ENCODE peak calls at places on chromosomes 2 and 18, in ten cellular contexts. V is caudate nucleus; M is HT1080; Q is LoVo; S is RKO; Z is endothelial cell of umbilical vein; F is GM23338; X is stimulated activated CD4-positive, alpha-beta T cell treated with anti-CD3 and anti-CD28 coated beads, Interleukin-1b, Interleukin-23, amount 100 ng/mL, for 1 hour; Y is cardiac fibroblast; L is GM12864. G is an unnamed sample.

GRCh38 chr2:232584238-232584637 is 33.7 kb downstream of the EIF4E2 start:
- DNase-seq in Q (no peak), X (no peak), Y (no peak), L (no peak), Z (no peak), V (no peak), S (no peak), M (no peak), F (no peak), G (no peak)

GRCh38 chr2:106143495-106144215 is 50.4 kb downstream of the UXS1 start:
- DNase-seq in Z (peak), S (no peak), Y (no peak), X (no peak), Q (no peak), L (no peak), V (no peak), M (no peak), F (peak), G (no peak)

GRCh38 chr2:233423436-233423860 is 69.2 kb downstream of the DGKD start:
- DNase-seq in M (no peak), S (no peak), F (no peak), L (no peak), Z (no peak), Q (no peak), Y (no peak), V (no peak), X (no peak), G (peak)

GRCh38 chr2:9800975-9801723 is 42.1 kb upstream of the TAF1B start:
- DNase-seq in V (no peak), F (no peak), X (peak), Y (peak), Q (peak), L (peak), Z (no peak), S (peak), M (peak), G (no peak)

GRCh38 chr2:122927710-122928249 is 1097.3 kb upstream of the CNTNAP5 start:
- DNase-seq in S (no peak), V (no peak), M (no peak), Z (no peak), X (no peak), L (no peak), Y (no peak), Q (no peak), F (peak), G (no peak)

GRCh38 chr2:23698733-23699391 is 228.1 kb downstream of the ATAD2B start:
- DNase-seq in L (no peak), S (no peak), Z (peak), Y (peak), M (no peak), V (no peak), Q (no peak), X (no peak), F (peak), G (no peak)

GRCh38 chr2:70855679-70856078 is 20.1 kb upstream of the CD207 start:
- DNase-seq in V (no peak), Y (no peak), M (no peak), F (no peak), L (no peak), Z (no peak), S (no peak), Q (no peak), X (no peak), G (no peak)

GRCh38 chr2:190648289-190649034 is 421 bp upstream of the NAB1 start:
- DNase-seq in V (peak), F (peak), Q (peak), S (peak), L (peak), M (peak), X (peak), Z (peak), Y (peak), G (peak)

GRCh38 chr2:96324716-96325037 is 440 bp upstream of the ITPRIPL1 start:
- DNase-seq in V (no peak), Y (no peak), Q (no peak), L (no peak), F (no peak), M (no peak), Z (no peak), S (no peak), X (no peak), G (no peak)

GRCh38 chr2:27798948-27799645 is 27.6 kb downstream of the MRPL33 start:
- DNase-seq in F (peak), Q (peak), Z (peak), S (peak), M (peak), X (no peak), Y (peak), L (no peak), V (no peak), G (peak)

GRCh38 chr2:80244905-80245584 is 59.5 kb downstream of the LRRTM1 start:
- DNase-seq in Q (no peak), S (no peak), Z (no peak), F (no peak), V (no peak), M (no peak), L (no peak), Y (no peak), X (no peak), G (no peak)

GRCh38 chr2:148351439-148352143 is 293.0 kb upstream of the EPC2 start:
- DNase-seq in F (no peak), S (no peak), L (no peak), M (no peak), X (no peak), Y (no peak), Q (no peak), V (no peak), Z (no peak), G (no peak)

GRCh38 chr2:46229134-46230063 is 67.8 kb upstream of the EPAS1 start:
- DNase-seq in V (no peak), Z (no peak), F (peak), S (peak), Q (no peak), L (peak), Y (no peak), M (peak), X (no peak), G (no peak)

GRCh38 chr2:189113963-189114362 is 65.6 kb downstream of the COL5A2 start:
- DNase-seq in S (no peak), V (no peak), X (no peak), F (no peak), Y (no peak), M (no peak), L (no peak), Q (no peak), Z (no peak), G (no peak)

GRCh38 chr2:113863166-113863565 is 26.7 kb upstream of the ACTR3 start:
- DNase-seq in L (no peak), V (no peak), F (no peak), Z (no peak), S (no peak), Q (no peak), X (no peak), M (no peak), Y (no peak), G (no peak)

GRCh38 chr2:10384089-10384734 is 63.9 kb downstream of the ODC1 start:
- DNase-seq in F (no peak), Y (no peak), V (no peak), Q (no peak), Z (no peak), L (no peak), X (no peak), S (no peak), M (no peak), G (no peak)

GRCh38 chr18:37107748-37108522 is 279.0 kb downstream of the KIAA1328 start:
- DNase-seq in S (no peak), V (no peak), M (no peak), L (no peak), X (no peak), Y (no peak), Z (no peak), F (no peak), Q (no peak), G (no peak)

GRCh38 chr2:96245609-96246390 is 20.0 kb downstream of the TMEM127 start:
- DNase-seq in Z (peak), V (no peak), X (no peak), M (peak), Y (peak), L (no peak), S (peak), Q (no peak), F (no peak), G (no peak)

GRCh38 chr2:133841905-133842304 is 273.6 kb upstream of the NCKAP5 start:
- DNase-seq in Q (no peak), M (peak), Y (peak), X (no peak), S (peak), V (no peak), F (no peak), Z (peak), L (no peak), G (no peak)

GRCh38 chr2:127884436-127884835 is 1.3 kb downstream of the AMMECR1L start:
- DNase-seq in Z (peak), V (no peak), S (peak), F (peak), L (no peak), Y (peak), M (peak), X (no peak), Q (no peak), G (no peak)

GRCh38 chr2:69253893-69254292 is 133.1 kb downstream of the GFPT1 start:
- DNase-seq in X (no peak), M (peak), L (no peak), Y (peak), F (no peak), Z (peak), Q (no peak), S (peak), V (no peak), G (no peak)

GRCh38 chr2:160630801-160631590 is 137.4 kb upstream of the RBMS1 start:
- DNase-seq in L (no peak), Y (peak), X (no peak), F (no peak), S (no peak), M (no peak), Q (no peak), Z (no peak), V (no peak), G (no peak)

GRCh38 chr2:119407430-119408220 is 24.0 kb upstream of the TMEM37 start:
- DNase-seq in S (peak), M (peak), V (no peak), X (no peak), Q (peak), F (peak), L (peak), Z (peak), Y (peak), G (no peak)

GRCh38 chr18:59041819-59042476 is 97.7 kb upstream of the SEC11C start:
- DNase-seq in V (peak), X (no peak), Q (no peak), Y (peak), Z (peak), L (no peak), S (no peak), F (no peak), M (no peak), G (no peak)

GRCh38 chr2:124975224-124975623 is 950.1 kb downstream of the CNTNAP5 start:
- DNase-seq in Q (no peak), X (no peak), Z (no peak), Y (no peak), M (no peak), L (no peak), S (no peak), V (no peak), F (peak), G (no peak)

GRCh38 chr18:48989304-48990284 is 38.8 kb upstream of the SMAD7 start:
- DNase-seq in M (no peak), L (no peak), F (no peak), Y (no peak), Z (no peak), S (no peak), X (no peak), Q (no peak), V (no peak), G (no peak)

GRCh38 chr2:214696681-214697080 is 112.8 kb downstream of the BARD1 start:
- DNase-seq in F (no peak), M (no peak), Y (no peak), L (no peak), S (no peak), X (no peak), V (no peak), Z (no peak), Q (no peak), G (no peak)

GRCh38 chr18:45962461-45962860 is 4.7 kb downstream of the EPG5 start:
- DNase-seq in Y (peak), Q (no peak), M (peak), S (peak), V (no peak), X (no peak), L (no peak), F (no peak), Z (no peak), G (no peak)

G was measured in type B pancreatic cell.